ENCODE peak calls at places on chromosomes 7 and 10, in seven cellular contexts. Z is GM06990, T is mammary epithelial cell, K is pancreas, G is keratinocyte, F is GM23338, A is brain microvascular endothelial cell. B is an unnamed sample.

GRCh38 chr7:42740410-42740809 is 171.5 kb downstream of the C7orf25 start:
- DNase-seq in A (no peak), G (no peak), Z (no peak), F (no peak), K (no peak), T (no peak), B (no peak)

GRCh38 chr10:91711885-91712284 is 79.0 kb upstream of the PPP1R3C start:
- DNase-seq in Z (no peak), F (no peak), A (no peak), G (no peak), K (no peak), T (no peak), B (no peak)

GRCh38 chr7:16422100-16422430 is 727 bp upstream of the CRPPA start:
- DNase-seq in K (no peak), T (no peak), G (no peak), F (no peak), Z (no peak), A (no peak), B (no peak)

GRCh38 chr10:71070741-71071140 is 141.6 kb upstream of the UNC5B start:
- DNase-seq in G (no peak), T (no peak), K (no peak), F (no peak), A (no peak), Z (no peak), B (no peak)

GRCh38 chr7:150448789-150449147 is 1.7 kb upstream of the GIMAP8 start:
- DNase-seq in A (peak), K (peak), Z (peak), G (peak), T (peak), F (peak), B (peak)

GRCh38 chr10:127855976-127856375 is 36.8 kb downstream of the CLRN3 start:
- DNase-seq in Z (no peak), G (no peak), K (no peak), F (no peak), T (no peak), A (no peak), B (no peak)

GRCh38 chr10:1669433-1669832 is 67.9 kb downstream of the ADARB2 start:
- DNase-seq in T (no peak), K (no peak), G (no peak), Z (no peak), A (no peak), F (no peak), B (no peak)

GRCh38 chr7:106022193-106022821 is 59.2 kb downstream of the CDHR3 start:
- DNase-seq in G (no peak), T (peak), F (no peak), Z (peak), K (no peak), A (no peak), B (no peak)

GRCh38 chr10:76356557-76356956 is 925.1 kb downstream of the LRMDA start:
- DNase-seq in T (no peak), K (no peak), Z (no peak), F (no peak), G (no peak), A (peak), B (no peak)

GRCh38 chr10:5987747-5988146 is 10.4 kb upstream of the IL15RA start:
- DNase-seq in A (no peak), K (no peak), G (no peak), F (no peak), Z (no peak), T (no peak), B (peak)

GRCh38 chr7:99473315-99473596 is 566 bp downstream of the ZNF789 start:
- DNase-seq in F (peak), T (peak), K (no peak), Z (no peak), A (peak), G (no peak), B (no peak)

GRCh38 chr10:29268011-29268410 is 20.9 kb upstream of the LYZL1 start:
- DNase-seq in G (no peak), Z (no peak), K (no peak), A (no peak), F (no peak), T (no peak), B (no peak)

GRCh38 chr10:29270883-29271282 is 18.0 kb upstream of the LYZL1 start:
- DNase-seq in Z (no peak), K (no peak), G (no peak), F (no peak), A (no peak), T (no peak), B (no peak)

GRCh38 chr10:29273478-29273877 is 15.4 kb upstream of the LYZL1 start:
- DNase-seq in G (no peak), Z (no peak), F (no peak), T (no peak), A (no peak), K (no peak), B (no peak)

GRCh38 chr10:29276251-29276850 is 12.5 kb upstream of the LYZL1 start:
- DNase-seq in G (no peak), K (no peak), T (no peak), F (no peak), Z (no peak), A (no peak), B (no peak)

GRCh38 chr10:29271877-29272276 is 17.0 kb upstream of the LYZL1 start:
- DNase-seq in K (no peak), T (no peak), F (no peak), G (no peak), Z (no peak), A (no peak), B (no peak)
- H3K4me3 ChIP-seq in K (no peak), T (no peak), F (no peak), G (no peak), Z (no peak), A (no peak), B (no peak)

GRCh38 chr10:62373995-62374861 is at the start of gene ZNF365:
- DNase-seq in F (peak), K (no peak), Z (no peak), T (peak), G (no peak), A (peak), B (no peak)
- TF ChIP-seq CTCF in F (no peak), K (no peak), Z (no peak), T (no peak), G (no peak), A (no peak), B (no peak)

GRCh38 chr7:19705663-19706062 is 3.2 kb downstream of the POLR1F start:
- DNase-seq in A (no peak), F (peak), T (no peak), K (no peak), G (no peak), Z (no peak), B (no peak)

GRCh38 chr7:19707240-19707639 is 1.6 kb downstream of the POLR1F start:
- DNase-seq in A (peak), T (no peak), Z (no peak), K (no peak), F (no peak), G (no peak), B (no peak)

GRCh38 chr7:19713676-19714075 is 4.8 kb upstream of the POLR1F start:
- DNase-seq in F (peak), Z (no peak), A (peak), K (no peak), G (peak), T (peak), B (peak)

GRCh38 chr7:19708397-19709248 is at the start of gene POLR1F:
- DNase-seq in T (peak), K (peak), A (peak), Z (peak), F (peak), G (peak), B (peak)

DNA sequence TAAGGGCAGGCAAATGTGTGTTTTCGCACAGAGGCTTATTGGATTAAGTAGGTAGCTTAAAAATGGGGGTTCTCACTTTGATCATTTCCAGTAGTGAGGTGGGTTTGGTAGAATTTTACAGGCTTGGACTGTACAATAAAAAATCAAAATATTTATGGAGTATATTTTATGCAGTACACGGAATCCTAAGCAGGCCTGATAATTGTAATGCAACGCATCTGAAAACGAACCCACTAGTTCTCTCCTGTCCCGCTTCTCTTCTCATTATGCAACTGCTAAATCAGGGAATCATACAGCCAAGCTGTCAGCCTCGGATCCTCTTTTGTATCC is 377 bp upstream of the POLR1F start:
- DNase-seq in Z (no peak), A (no peak), T (no peak), G (no peak), K (no peak), F (no peak), B (no peak)
- H3K4me3 ChIP-seq in Z (no peak), A (no peak), T (no peak), G (no peak), K (peak), F (no peak), B (peak)

GRCh38 chr10:19493917-19494316 is 322.3 kb upstream of the PLXDC2 start:
- DNase-seq in Z (no peak), T (no peak), A (no peak), K (no peak), F (peak), G (no peak), B (no peak)

DNA sequence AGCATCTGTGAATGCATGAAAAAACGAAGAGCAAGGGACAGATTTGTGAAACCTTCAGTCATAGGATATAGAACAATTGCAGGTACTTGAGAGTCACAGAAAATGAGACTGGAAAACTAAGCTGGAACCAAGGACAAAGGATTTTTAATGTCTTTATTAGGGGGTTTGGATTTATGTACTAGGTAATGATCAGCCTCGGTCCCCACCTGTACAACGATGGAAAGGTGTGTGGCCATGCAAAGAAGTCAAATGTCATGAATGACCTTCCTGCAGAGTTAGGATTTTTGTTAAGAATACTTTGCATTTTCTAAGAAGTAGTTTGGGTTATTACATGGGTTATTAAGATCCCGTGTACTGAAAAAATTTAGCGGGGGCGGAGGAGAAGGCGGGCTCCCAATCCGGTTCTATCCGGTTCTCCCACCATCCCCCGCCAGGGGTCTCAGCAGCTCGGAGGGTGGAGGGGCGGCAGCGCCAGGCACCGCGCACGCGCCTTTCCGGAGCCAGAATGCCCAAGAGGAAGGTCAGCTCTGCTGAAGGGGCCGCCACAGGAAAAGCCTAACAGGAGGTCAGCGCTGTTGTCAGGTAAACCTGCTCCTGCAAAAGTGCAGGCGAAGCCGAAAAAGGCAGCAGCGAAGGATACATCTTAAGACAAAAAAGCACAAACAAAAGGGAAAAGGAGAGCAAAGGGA is 327.5 kb upstream of the PLXDC2 start:
- DNase-seq in Z (no peak), A (no peak), G (no peak), K (no peak), T (no peak), F (peak), B (peak)
- TF ChIP-seq CTCF in Z (no peak), A (peak), G (no peak), K (no peak), T (no peak), F (peak), B (peak)